ENCODE peak calls at places on chromosomes 13 and 19, in nine cellular contexts. M, U, K, A, D, N, C, O and G are unnamed samples.

GRCh38 chr13:76656496-76656895 is 229.7 kb downstream of the KCTD12 start:
- DNase-seq in M (no peak), U (no peak), K (no peak), A (no peak), D (no peak), N (no peak), C (no peak), O (no peak), G (no peak)

GRCh38 chr13:74206061-74206561 is 71.9 kb upstream of the KLF12 start:
- DNase-seq in M (no peak), U (peak), K (no peak), A (no peak), D (no peak), N (no peak), C (no peak), O (no peak), G (no peak)

GRCh38 chr13:31413531-31413930 is 213.8 kb downstream of the B3GLCT start:
- DNase-seq in M (no peak), U (no peak), K (no peak), A (no peak), D (no peak), N (no peak), C (no peak), O (no peak), G (no peak)

GRCh38 chr19:11113140-11113708 is 24.0 kb downstream of the LDLR start:
- DNase-seq in M (no peak), U (no peak), K (no peak), A (no peak), D (no peak), N (no peak), C (no peak), O (no peak), G (no peak)

GRCh38 chr19:44694184-44694579 is 4.8 kb upstream of the CEACAM16 start:
- DNase-seq in M (no peak), U (no peak), K (no peak), A (no peak), D (no peak), N (no peak), C (no peak), O (no peak), G (no peak)

GRCh38 chr19:42497492-42498226 is 30.6 kb downstream of the CEACAM1 start:
- DNase-seq in M (no peak), U (no peak), K (no peak), A (no peak), D (no peak), N (no peak), C (no peak), O (no peak), G (peak)

GRCh38 chr13:86085890-86086289 is 286.7 kb upstream of the SLITRK6 start:
- DNase-seq in M (no peak), U (no peak), K (peak), A (no peak), D (no peak), N (no peak), C (no peak), O (no peak), G (peak)

GRCh38 chr19:5445667-5446066 is 9.6 kb upstream of the ZNRF4 start:
- DNase-seq in M (no peak), U (peak), K (no peak), A (no peak), D (no peak), N (no peak), C (no peak), O (no peak), G (no peak)

GRCh38 chr19:53881482-53882390 is at the start of gene PRKCG:
- DNase-seq in M (peak), U (peak), K (no peak), A (peak), D (peak), N (no peak), C (peak), O (peak), G (peak)

GRCh38 chr19:3061214-3062161 is 807 bp downstream of the TLE5 start:
- DNase-seq in M (peak), U (peak), K (peak), A (peak), D (peak), N (peak), C (peak), O (peak), G (no peak)

GRCh38 chr13:30301827-30302226 is 5.5 kb downstream of the KATNAL1 start:
- DNase-seq in M (no peak), U (peak), K (peak), A (no peak), D (no peak), N (no peak), C (no peak), O (no peak), G (no peak)

GRCh38 chr13:105035092-105035491 is 1500.4 kb downstream of the EFNB2 start:
- DNase-seq in M (no peak), U (no peak), K (peak), A (no peak), D (no peak), N (no peak), C (no peak), O (no peak), G (no peak)

GRCh38 chr19:17339088-17339741 is 1.9 kb downstream of the GTPBP3 start:
- DNase-seq in M (no peak), U (no peak), K (no peak), A (no peak), D (no peak), N (peak), C (no peak), O (no peak), G (no peak)

GRCh38 chr19:43526884-43527859 is at the start of gene ETHE1:
- DNase-seq in M (peak), U (peak), K (peak), A (peak), D (peak), N (peak), C (peak), O (peak), G (peak)

GRCh38 chr13:84132491-84132890 is 250.2 kb upstream of the SLITRK1 start:
- DNase-seq in M (no peak), U (no peak), K (no peak), A (no peak), D (no peak), N (no peak), C (no peak), O (no peak), G (no peak)

GRCh38 chr19:11446652-11447301 is 11.3 kb downstream of the PRKCSH start:
- DNase-seq in M (peak), U (no peak), K (peak), A (peak), D (peak), N (peak), C (peak), O (no peak), G (no peak)